ENCODE peak calls at places on chromosome 15, in nine cellular contexts. B, H, L, C, F, O, U, D and G are unnamed samples. For H3K4me1, the result is how much of the 10 kb centered on the place peaks cover.

GRCh38 chr15:52805351-52806283 is 15.5 kb upstream of the ONECUT1 start:
- DNase-seq in U (peak), O (no peak), L (no peak), C (no peak), B (no peak), F (no peak), D (no peak), H (no peak), G (no peak)

GRCh38 chr15:43763819-43764446 is 12.8 kb downstream of the ELL3 start:
- DNase-seq in B (no peak), C (no peak), H (no peak), U (no peak), D (no peak), L (no peak), O (no peak), F (no peak), G (no peak)

GRCh38 chr15:60507596-60508424 is 28.9 kb upstream of the ICE2 start:
- DNase-seq in B (peak), F (no peak), D (no peak), L (peak), H (peak), U (peak), O (peak), C (peak), G (peak)

GRCh38 chr15:52709172-52709979 is 30.2 kb upstream of the ATOSA start:
- DNase-seq in B (no peak), O (no peak), F (no peak), H (no peak), D (no peak), C (peak), U (peak), L (no peak), G (no peak)

GRCh38 chr15:75696303-75696657 is 16.4 kb downstream of the CSPG4 start:
- DNase-seq in U (no peak), F (peak), D (peak), C (no peak), B (no peak), H (no peak), O (no peak), L (no peak), G (no peak)

GRCh38 chr15:76340198-76340801 is 3.7 kb downstream of the ISL2 start:
- DNase-seq in D (no peak), O (no peak), U (no peak), B (no peak), F (no peak), H (no peak), L (no peak), C (no peak), G (peak)

GRCh38 chr15:30921781-30922371 is 18.2 kb downstream of the FAN1 start:
- DNase-seq in H (no peak), D (no peak), F (no peak), L (no peak), B (peak), O (no peak), C (no peak), U (no peak), G (no peak)

GRCh38 chr15:94381384-94381783 is 150.0 kb downstream of the MCTP2 start:
- DNase-seq in B (no peak), F (no peak), L (no peak), O (no peak), U (no peak), D (no peak), C (no peak), H (no peak), G (no peak)

GRCh38 chr15:77608774-77609173 is 23.9 kb downstream of the LINGO1 start:
- DNase-seq in C (no peak), O (no peak), U (no peak), L (no peak), D (no peak), H (no peak), B (no peak), F (no peak), G (no peak)

GRCh38 chr15:52732551-52732950 is 53.4 kb upstream of the ATOSA start:
- DNase-seq in O (no peak), U (no peak), D (no peak), B (no peak), F (no peak), H (no peak), L (no peak), C (no peak), G (no peak)

GRCh38 chr15:63178034-63178433 is 11.4 kb upstream of the RAB8B start:
- DNase-seq in D (no peak), H (no peak), F (no peak), C (no peak), L (no peak), U (no peak), O (no peak), B (no peak), G (no peak)

GRCh38 chr15:23750179-23750578 is 63.1 kb upstream of the NDN start:
- DNase-seq in B (no peak), O (no peak), L (no peak), F (no peak), C (no peak), U (no peak), D (no peak), H (no peak), G (no peak)

GRCh38 chr15:96720251-96720650 is 389.8 kb downstream of the NR2F2 start:
- DNase-seq in F (no peak), U (no peak), C (no peak), D (no peak), H (no peak), B (no peak), L (no peak), O (no peak), G (no peak)

GRCh38 chr15:50064674-50065073 is 54.4 kb downstream of the ATP8B4 start:
- DNase-seq in O (no peak), U (no peak), D (no peak), F (no peak), C (no peak), B (no peak), L (no peak), H (no peak), G (no peak)

GRCh38 chr15:67076147-67076843 is 10.9 kb downstream of the SMAD3 start:
- DNase-seq in U (no peak), F (no peak), D (no peak), H (no peak), O (peak), C (no peak), L (peak), B (no peak), G (peak)

GRCh38 chr15:48722764-48723661 is 77.5 kb upstream of the FBN1 start:
- DNase-seq in L (peak), C (no peak), B (no peak), F (no peak), H (no peak), O (peak), U (no peak), D (no peak), G (peak)

GRCh38 chr15:39621210-39621609 is 40.3 kb downstream of the THBS1 start:
- DNase-seq in F (no peak), U (no peak), H (no peak), O (no peak), D (no peak), L (peak), B (no peak), C (no peak), G (no peak)
- H3K4me1 ChIP-seq in F (under half), U (under half), H (under half), O (under half), D (under half), L (half or more), B (under half), C (under half), G (under half)

DNA sequence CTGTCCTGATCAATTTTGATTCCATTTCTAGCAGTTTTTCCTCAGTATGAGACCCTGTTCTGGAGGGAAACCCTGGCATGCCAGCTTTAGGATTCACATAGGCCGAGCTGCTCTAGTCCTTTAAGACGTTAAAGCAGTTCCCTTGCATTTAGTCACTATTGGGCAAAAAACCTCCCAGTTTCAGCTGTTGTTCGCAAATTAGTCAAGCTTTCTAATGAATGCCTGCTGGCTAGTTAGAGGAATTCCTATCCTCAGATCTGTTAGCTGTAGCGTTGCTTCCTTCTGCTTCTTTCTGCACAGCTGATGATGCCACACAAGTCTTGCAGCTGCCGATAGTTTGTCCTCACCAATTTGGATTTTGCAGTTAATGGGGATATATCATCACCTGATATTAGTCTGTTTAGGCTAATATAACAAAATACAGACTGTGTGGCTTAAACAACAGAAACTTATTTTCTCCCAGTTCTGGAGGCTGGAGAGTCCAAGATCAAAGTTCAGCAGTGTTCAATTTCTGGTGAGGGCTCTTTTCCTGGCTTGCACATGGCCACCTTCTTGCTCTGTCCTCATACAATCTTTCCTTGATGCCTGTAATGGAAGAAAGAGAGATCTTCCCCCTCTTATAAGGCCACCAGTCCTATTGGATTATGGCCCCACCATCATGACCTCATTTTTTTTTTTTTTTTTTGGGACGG is 7.5 kb upstream of the UBL7 start:
- DNase-seq in H (no peak), F (no peak), B (no peak), O (no peak), C (no peak), L (no peak), D (no peak), U (no peak), G (no peak)
- H3K4me1 ChIP-seq in H (under half), F (under half), B (under half), O (under half), C (under half), L (under half), D (under half), U (under half), G (under half)

GRCh38 chr15:100859970-100860828 is 19.4 kb upstream of the ALDH1A3 start:
- DNase-seq in C (no peak), F (no peak), H (peak), O (no peak), B (no peak), U (no peak), D (no peak), L (no peak), G (no peak)
- H3K4me1 ChIP-seq in C (under half), F (under half), H (under half), O (under half), B (under half), U (under half), D (under half), L (under half), G (under half)

GRCh38 chr15:85033148-85033547 is 51.5 kb downstream of the PDE8A start:
- DNase-seq in B (no peak), H (no peak), O (no peak), D (no peak), L (no peak), F (no peak), U (no peak), C (no peak), G (no peak)
- H3K4me1 ChIP-seq in B (under half), H (under half), O (under half), D (under half), L (under half), F (half or more), U (half or more), C (half or more), G (under half)